ENCODE peak calls at places on chromosomes 5 and 9, in six cellular contexts. E is CD8-positive, alpha-beta T cell; I is fibroblast of lung; D is stomach; K is HAP-1; Y is thyroid gland. R is an unnamed sample.
A peak's percentile ranks its signal among the peaks of the same experiment; 100 is the strongest.

GRCh38 chr9:123424131-123424530 is 68.1 kb downstream of the CRB2 start:
- DNase-seq in Y (no peak), D (no peak), K (no peak), E (no peak), I (no peak), R (no peak)

GRCh38 chr5:114120166-114120565 is 241.7 kb upstream of the KCNN2 start:
- DNase-seq in E (no peak), K (no peak), I (no peak), Y (no peak), D (no peak), R (no peak)

GRCh38 chr5:146118325-146118724 is 12.9 kb upstream of the PLAC8L1 start:
- DNase-seq in D (no peak), I (no peak), E (no peak), K (no peak), Y (no peak), R (no peak)

GRCh38 chr9:37972346-37972745 is 68.4 kb upstream of the SLC25A51 start:
- DNase-seq in D (no peak), K (no peak), I (peak; percentile 39), Y (no peak), E (no peak), R (peak; percentile 40)

GRCh38 chr5:96873469-96873868 is 2.8 kb upstream of the ERAP2 start:
- DNase-seq in K (no peak), D (no peak), Y (no peak), I (no peak), E (no peak), R (no peak)

GRCh38 chr9:89978185-89978584 is 373.4 kb downstream of the GADD45G start:
- DNase-seq in D (no peak), E (no peak), I (no peak), K (no peak), Y (no peak), R (no peak)

GRCh38 chr9:995776-996175 is 19.3 kb downstream of the DMRT3 start:
- DNase-seq in E (no peak), D (no peak), K (no peak), I (peak; percentile 69), Y (no peak), R (peak; percentile 31)

GRCh38 chr5:40518511-40518917 is 161.2 kb upstream of the PTGER4 start:
- DNase-seq in E (no peak), D (peak; percentile 31), I (peak; percentile 22), K (no peak), Y (no peak), R (peak; percentile 24)

GRCh38 chr5:75460947-75461346 is 50.5 kb downstream of the CERT1 start:
- DNase-seq in I (no peak), Y (no peak), K (no peak), E (no peak), D (peak; percentile 28), R (no peak)

GRCh38 chr9:33289501-33289900 is 815 bp upstream of the NFX1 start:
- DNase-seq in E (peak; percentile 15), Y (peak; percentile 15), D (no peak), I (peak; percentile 34), K (no peak), R (peak; percentile 19)

GRCh38 chr5:163569284-163569683 is 63.9 kb downstream of the MAT2B start:
- DNase-seq in D (no peak), K (peak; percentile 47), I (peak; percentile 45), E (no peak), Y (no peak), R (peak; percentile 50)

GRCh38 chr9:120710110-120710981 is 3.9 kb downstream of the MEGF9 start:
- DNase-seq in D (no peak), E (peak; percentile 20), K (no peak), I (peak; percentile 67), Y (no peak), R (peak; percentile 34)

GRCh38 chr5:80466669-80467485 is 21.0 kb upstream of the FAM151B start:
- DNase-seq in D (no peak), I (peak; percentile 46), Y (no peak), E (no peak), K (no peak), R (peak; percentile 72)

GRCh38 chr5:126868338-126868737 is 91.4 kb downstream of the LMNB1 start:
- DNase-seq in D (no peak), E (no peak), K (no peak), Y (no peak), I (no peak), R (no peak)

GRCh38 chr5:177317959-177318377 is 6.3 kb upstream of the MXD3 start:
- DNase-seq in Y (peak; percentile 85), E (peak; percentile 75), D (peak; percentile 87), K (peak; percentile 74), I (peak; percentile 68), R (peak; percentile 86)

GRCh38 chr9:124259273-124260078 is 1.7 kb downstream of the NEK6 start:
- DNase-seq in E (no peak), K (peak; percentile 67), D (peak; percentile 84), I (peak; percentile 93), Y (peak; percentile 38), R (peak; percentile 93)

GRCh38 chr5:144328505-144328904 is 157.8 kb downstream of the KCTD16 start:
- DNase-seq in Y (no peak), K (no peak), I (no peak), E (no peak), D (no peak), R (no peak)

GRCh38 chr9:87119328-87119881 is 172.1 kb upstream of the GAS1 start:
- DNase-seq in D (peak; percentile 74), E (no peak), K (no peak), I (peak; percentile 55), Y (peak; percentile 76), R (peak; percentile 92)

GRCh38 chr5:98163796-98164493 is 609.5 kb upstream of the RGMB start:
- DNase-seq in Y (no peak), E (no peak), K (no peak), I (no peak), D (no peak), R (no peak)

GRCh38 chr9:17065062-17065461 is 69.8 kb upstream of the CNTLN start:
- DNase-seq in I (peak; percentile 11), Y (no peak), K (no peak), D (no peak), E (no peak), R (no peak)

GRCh38 chr9:21579209-21579608 is 97.1 kb upstream of the IFNE start:
- DNase-seq in Y (no peak), E (peak; percentile 8), D (no peak), K (no peak), I (peak; percentile 86), R (no peak)

GRCh38 chr5:128118214-128118613 is 34.6 kb downstream of the SLC12A2 start:
- DNase-seq in Y (no peak), E (no peak), D (no peak), I (no peak), K (no peak), R (no peak)

GRCh38 chr5:128111818-128112448 is 28.4 kb downstream of the SLC12A2 start:
- DNase-seq in E (no peak), I (peak; percentile 88), Y (no peak), D (no peak), K (no peak), R (peak; percentile 40)

GRCh38 chr5:128121679-128122078 is 38.1 kb downstream of the SLC12A2 start:
- DNase-seq in I (no peak), E (no peak), Y (peak; percentile 32), K (no peak), D (peak; percentile 81), R (no peak)

GRCh38 chr5:128116445-128116844 is 32.9 kb downstream of the SLC12A2 start:
- DNase-seq in Y (no peak), K (no peak), D (no peak), E (no peak), I (no peak), R (no peak)
- H3K9me3 ChIP-seq in Y (no peaks in the 10 kb centered on the region), K (no peaks in the 10 kb centered on the region), D (no peaks in the 10 kb centered on the region), E (no peaks in the 10 kb centered on the region), I (no peaks in the 10 kb centered on the region), R (no peaks in the 10 kb centered on the region)

DNA sequence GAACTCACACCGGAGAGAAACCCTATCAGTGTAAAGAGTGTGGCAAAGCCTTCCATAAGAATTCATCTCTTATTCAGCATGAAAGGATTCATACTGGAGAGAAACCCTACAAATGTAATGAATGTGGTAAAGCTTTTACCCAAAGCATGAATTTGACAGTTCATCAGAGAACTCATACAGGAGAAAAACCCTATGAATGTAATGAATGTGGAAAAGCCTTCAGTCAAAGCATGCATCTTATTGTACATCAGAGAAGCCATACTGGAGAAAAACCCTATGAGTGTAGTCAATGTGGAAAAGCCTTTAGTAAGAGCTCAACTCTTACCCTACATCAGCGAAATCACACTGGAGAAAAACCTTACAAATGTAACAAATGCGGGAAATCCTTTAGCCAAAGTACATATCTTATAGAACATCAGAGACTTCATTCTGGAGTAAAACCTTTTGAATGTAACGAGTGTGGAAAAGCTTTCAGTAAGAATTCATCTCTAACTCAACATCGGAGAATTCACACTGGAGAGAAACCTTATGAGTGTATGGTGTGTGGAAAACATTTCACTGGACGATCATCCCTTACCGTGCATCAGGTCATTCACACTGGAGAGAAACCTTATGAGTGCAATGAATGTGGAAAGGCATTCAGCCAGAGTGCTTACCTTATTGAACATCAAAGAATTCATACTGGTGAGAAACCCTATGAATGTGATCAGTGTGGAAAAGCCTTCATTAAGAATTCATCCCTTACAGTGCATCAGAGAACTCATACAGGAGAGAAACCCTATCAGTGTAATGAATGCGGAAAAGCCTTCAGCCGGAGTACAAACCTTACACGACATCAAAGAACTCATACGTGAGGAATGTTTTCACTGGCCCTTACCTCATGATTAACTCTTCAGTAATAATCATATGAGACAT is 8.9 kb upstream of the ZNF454 start:
- DNase-seq in D (no peak), E (no peak), K (no peak), Y (no peak), I (no peak), R (no peak)
- H3K9me3 ChIP-seq in D (peaks cover 100% of the 10 kb centered on the region), E (peaks cover 65% of the 10 kb centered on the region), K (peaks cover 11% of the 10 kb centered on the region), Y (peaks cover 23% of the 10 kb centered on the region), I (no peaks in the 10 kb centered on the region), R (peaks cover 97% of the 10 kb centered on the region)

GRCh38 chr5:2511131-2511530 is 240.3 kb downstream of the IRX2 start:
- DNase-seq in K (no peak), D (no peak), I (no peak), E (no peak), Y (no peak), R (no peak)
- H3K9me3 ChIP-seq in K (no peaks in the 10 kb centered on the region), D (no peaks in the 10 kb centered on the region), I (no peaks in the 10 kb centered on the region), E (no peaks in the 10 kb centered on the region), Y (no peaks in the 10 kb centered on the region), R (no peaks in the 10 kb centered on the region)

GRCh38 chr5:157652377-157652692 is at the start of gene SOX30:
- DNase-seq in E (no peak), D (no peak), Y (no peak), K (no peak), I (no peak), R (no peak)
- H3K9me3 ChIP-seq in E (no peaks in the 10 kb centered on the region), D (no peaks in the 10 kb centered on the region), Y (no peaks in the 10 kb centered on the region), K (no peaks in the 10 kb centered on the region), I (no peaks in the 10 kb centered on the region), R (peaks cover 41% of the 10 kb centered on the region)

GRCh38 chr5:178940569-178941360 is at the start of gene ZNF454:
- DNase-seq in E (no peak), I (peak; percentile 94), D (peak; percentile 78), K (no peak), Y (peak; percentile 94), R (peak; percentile 85)
- H3K9me3 ChIP-seq in E (peaks cover 25% of the 10 kb centered on the region), I (no peaks in the 10 kb centered on the region), D (peaks cover 75% of the 10 kb centered on the region), K (peaks cover 3% of the 10 kb centered on the region), Y (no peaks in the 10 kb centered on the region), R (peaks cover 89% of the 10 kb centered on the region)

GRCh38 chr9:102355982-102356381 is 617.5 kb upstream of the GRIN3A start:
- DNase-seq in E (no peak), Y (no peak), D (no peak), I (no peak), K (no peak), R (no peak)
- H3K9me3 ChIP-seq in E (no peaks in the 10 kb centered on the region), Y (no peaks in the 10 kb centered on the region), D (peaks cover 5% of the 10 kb centered on the region), I (no peaks in the 10 kb centered on the region), K (no peaks in the 10 kb centered on the region), R (peaks cover 7% of the 10 kb centered on the region)